ENCODE peak calls at places on chromosomes 11 and 22, in eight cellular contexts. Z is neural crest cell; G is A549; O is CD8-positive, alpha-beta T cell; M is AG09309; H is Caco-2; X is GM12865; V is GM12864. S is an unnamed sample.

GRCh38 chr11:33317662-33318061 is 60.5 kb downstream of the HIPK3 start:
- DNase-seq in Z (no peak), G (no peak), O (no peak), M (no peak), H (no peak), X (no peak), V (no peak), S (no peak)

GRCh38 chr11:111983187-111983986 is 41.8 kb upstream of the DLAT start:
- DNase-seq in Z (peak; percentile 48), G (no peak), O (no peak), M (no peak), H (peak; percentile 84), X (no peak), V (no peak), S (peak; percentile 10)

GRCh38 chr22:45376703-45377102 is 36.7 kb downstream of the SMC1B start:
- DNase-seq in Z (no peak), G (no peak), O (no peak), M (no peak), H (no peak), X (peak; percentile 9), V (no peak), S (no peak)

GRCh38 chr11:85768473-85769146 is 42.3 kb downstream of the SYTL2 start:
- DNase-seq in Z (no peak), G (no peak), O (no peak), M (no peak), H (no peak), X (no peak), V (no peak), S (no peak)

GRCh38 chr11:12090761-12091261 is 19.6 kb upstream of the MICAL2 start:
- DNase-seq in Z (no peak), G (no peak), O (no peak), M (no peak), H (peak; percentile 82), X (no peak), V (no peak), S (no peak)

GRCh38 chr22:23197836-23198235 is 17.5 kb downstream of the BCR start:
- DNase-seq in Z (no peak), G (no peak), O (no peak), M (no peak), H (no peak), X (no peak), V (no peak), S (no peak)

GRCh38 chr11:46247664-46248063 is 29.8 kb upstream of the CREB3L1 start:
- DNase-seq in Z (no peak), G (peak; percentile 46), O (peak; percentile 44), M (no peak), H (peak; percentile 83), X (peak; percentile 76), V (no peak), S (no peak)

GRCh38 chr11:57568330-57568766 is 876 bp upstream of the UBE2L6 start:
- DNase-seq in Z (peak; percentile 95), G (no peak), O (no peak), M (peak; percentile 14), H (peak; percentile 85), X (peak; percentile 87), V (peak; percentile 43), S (peak; percentile 33)

GRCh38 chr11:69401715-69402114 is 79.7 kb upstream of the LINC01488 start:
- DNase-seq in Z (no peak), G (no peak), O (no peak), M (no peak), H (no peak), X (no peak), V (no peak), S (no peak)

GRCh38 chr11:67392182-67392715 is 463 bp downstream of the RAD9A start:
- DNase-seq in Z (peak; percentile 28), G (no peak), O (no peak), M (no peak), H (no peak), X (no peak), V (no peak), S (no peak)

GRCh38 chr11:73186294-73186850 is 31.7 kb upstream of the P2RY2 start:
- DNase-seq in Z (no peak), G (no peak), O (no peak), M (no peak), H (no peak), X (no peak), V (no peak), S (no peak)

GRCh38 chr11:2700415-2701211 is 819 bp upstream of the KCNQ1OT1 start:
- DNase-seq in Z (peak; percentile 51), G (peak; percentile 57), O (no peak), M (no peak), H (peak; percentile 85), X (peak; percentile 74), V (peak; percentile 13), S (no peak)

GRCh38 chr11:47842749-47843148 is 5.4 kb downstream of the NUP160 start:
- DNase-seq in Z (no peak), G (no peak), O (no peak), M (no peak), H (no peak), X (no peak), V (no peak), S (no peak)

GRCh38 chr11:69274531-69275016 is 19.4 kb upstream of the MYEOV start:
- DNase-seq in Z (no peak), G (no peak), O (no peak), M (no peak), H (peak; percentile 96), X (no peak), V (no peak), S (no peak)

GRCh38 chr22:42313804-42314581 is 43.5 kb upstream of the TCF20 start:
- DNase-seq in Z (peak; percentile 28), G (peak; percentile 13), O (peak; percentile 53), M (no peak), H (peak; percentile 94), X (peak; percentile 49), V (no peak), S (no peak)

GRCh38 chr22:47307812-47308211 is 545.4 kb downstream of the TBC1D22A start:
- DNase-seq in Z (no peak), G (no peak), O (no peak), M (no peak), H (no peak), X (no peak), V (no peak), S (peak; percentile 20)

GRCh38 chr22:38262051-38262795 is 10.6 kb downstream of the TMEM184B start:
- DNase-seq in Z (no peak), G (no peak), O (peak; percentile 42), M (no peak), H (peak; percentile 54), X (peak; percentile 83), V (no peak), S (no peak)
- TF ChIP-seq CTCF in Z (peak; percentile 59), G (peak; percentile 23), O (peak; percentile 38), M (peak; percentile 65), H (peak; percentile 37), X (peak; percentile 79), V (peak; percentile 87), S (peak; percentile 28)

DNA sequence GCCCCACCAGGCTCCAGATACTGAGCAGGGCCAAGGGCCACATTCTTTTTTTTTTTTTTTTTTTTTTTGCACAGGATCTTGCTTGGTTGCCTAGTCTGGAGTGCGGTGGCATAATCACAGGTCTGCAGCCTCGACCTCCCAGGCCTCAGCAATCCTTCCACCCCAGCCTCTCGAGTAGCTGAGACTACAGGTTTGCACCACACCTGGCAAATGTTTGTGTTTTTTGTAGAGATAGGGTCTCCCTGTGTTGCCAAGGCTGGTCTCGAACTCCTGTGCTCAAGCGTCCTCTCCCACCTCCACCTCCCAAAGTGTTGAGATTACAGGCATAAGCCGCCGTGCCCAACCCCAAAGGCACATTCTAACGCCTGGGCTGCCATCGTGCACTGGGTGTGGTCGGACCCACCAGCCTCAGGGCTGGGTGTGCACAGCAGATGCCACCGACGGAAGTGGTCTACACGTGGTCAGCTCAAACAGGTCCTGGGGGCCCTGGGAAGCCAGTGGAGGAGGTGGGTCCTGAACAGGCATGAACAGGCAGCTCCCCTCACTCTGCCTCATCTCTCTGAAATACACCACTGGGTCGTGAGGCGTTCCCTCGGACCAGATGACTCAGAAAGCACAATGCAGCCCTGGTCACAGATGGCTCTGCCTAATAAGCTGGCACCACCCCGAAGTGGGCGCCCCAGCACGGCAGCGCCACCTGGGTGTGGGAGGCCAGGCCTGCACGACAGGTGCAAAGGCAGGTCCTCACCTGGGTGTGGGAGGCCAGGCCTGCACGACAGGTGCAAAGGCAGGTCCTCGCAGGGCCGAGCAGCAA is 5.1 kb upstream of the B4GALNT4 start:
- DNase-seq in Z (no peak), G (peak; percentile 38), O (peak; percentile 72), M (no peak), H (peak; percentile 89), X (peak; percentile 72), V (peak; percentile 16), S (no peak)
- TF ChIP-seq CTCF in Z (peak; percentile 46), G (peak; percentile 18), O (peak; percentile 49), M (peak; percentile 40), H (peak; percentile 62), X (peak; percentile 64), V (peak; percentile 70), S (no peak)

GRCh38 chr11:35166369-35167360 is 27.7 kb downstream of the CD44 start:
- DNase-seq in Z (no peak), G (peak; percentile 57), O (peak; percentile 51), M (peak; percentile 91), H (no peak), X (no peak), V (no peak), S (no peak)

GRCh38 chr11:35162795-35163194 is 23.8 kb downstream of the CD44 start:
- DNase-seq in Z (no peak), G (no peak), O (no peak), M (no peak), H (no peak), X (peak; percentile 42), V (no peak), S (no peak)

GRCh38 chr11:35165416-35166368 is 26.7 kb downstream of the CD44 start:
- DNase-seq in Z (no peak), G (no peak), O (peak; percentile 94), M (peak; percentile 71), H (no peak), X (peak; percentile 98), V (peak; percentile 98), S (no peak)

GRCh38 chr11:35163209-35163608 is 24.2 kb downstream of the CD44 start:
- DNase-seq in Z (no peak), G (no peak), O (no peak), M (no peak), H (no peak), X (no peak), V (no peak), S (no peak)

GRCh38 chr11:35163707-35164496 is 24.9 kb downstream of the CD44 start:
- DNase-seq in Z (no peak), G (no peak), O (peak; percentile 53), M (no peak), H (no peak), X (peak; percentile 82), V (no peak), S (no peak)
- TF ChIP-seq CTCF in Z (peak; percentile 35), G (no peak), O (peak; percentile 53), M (peak; percentile 34), H (peak; percentile 23), X (peak; percentile 70), V (peak; percentile 72), S (peak; percentile 48)

GRCh38 chr11:78832226-78832947 is 257.7 kb upstream of the NARS2 start:
- DNase-seq in Z (no peak), G (no peak), O (no peak), M (no peak), H (no peak), X (no peak), V (no peak), S (no peak)
- TF ChIP-seq CTCF in Z (no peak), G (peak; percentile 8), O (no peak), M (peak; percentile 13), H (peak; percentile 22), X (no peak), V (no peak), S (no peak)

GRCh38 chr11:76674517-76675400 is 4.2 kb upstream of the LRRC32 start:
- DNase-seq in Z (no peak), G (no peak), O (no peak), M (no peak), H (no peak), X (peak; percentile 86), V (peak; percentile 35), S (no peak)
- TF ChIP-seq CTCF in Z (no peak), G (no peak), O (no peak), M (no peak), H (no peak), X (no peak), V (peak; percentile 8), S (no peak)